ENCODE peak calls at places on chromosome 21, in seven cellular contexts. S, Q, C, I, A, X and V are unnamed samples.

GRCh38 chr21:43367296-43367695 is 59.6 kb downstream of the SIK1 start:
- DNase-seq in S (no peak), Q (peak), C (no peak), I (no peak), A (no peak), X (no peak), V (no peak)

GRCh38 chr21:31750843-31751242 is 18.9 kb upstream of the SCAF4 start:
- DNase-seq in S (no peak), Q (no peak), C (no peak), I (no peak), A (no peak), X (no peak), V (peak)

GRCh38 chr21:32994305-32994704 is 31.4 kb upstream of the OLIG2 start:
- DNase-seq in S (no peak), Q (peak), C (no peak), I (peak), A (peak), X (no peak), V (no peak)

GRCh38 chr21:43262427-43262826 is 93.6 kb downstream of the CRYAA start:
- DNase-seq in S (no peak), Q (no peak), C (no peak), I (no peak), A (no peak), X (no peak), V (no peak)

GRCh38 chr21:33488936-33489335 is 2.6 kb downstream of the DNAJC28 start:
- DNase-seq in S (no peak), Q (no peak), C (no peak), I (no peak), A (no peak), X (no peak), V (no peak)

GRCh38 chr21:33390479-33390878 is 12.7 kb upstream of the IFNGR2 start:
- DNase-seq in S (no peak), Q (no peak), C (no peak), I (no peak), A (no peak), X (no peak), V (no peak)

GRCh38 chr21:35190201-35190701 is 141.1 kb upstream of the RUNX1 start:
- DNase-seq in S (no peak), Q (no peak), C (no peak), I (no peak), A (no peak), X (no peak), V (peak)

GRCh38 chr21:34320006-34320405 is 43.8 kb upstream of the KCNE2 start:
- DNase-seq in S (no peak), Q (no peak), C (no peak), I (no peak), A (no peak), X (no peak), V (no peak)

GRCh38 chr21:19458295-19458694 is 1054.7 kb upstream of the TMPRSS15 start:
- DNase-seq in S (no peak), Q (no peak), C (no peak), I (no peak), A (no peak), X (no peak), V (no peak)

GRCh38 chr21:36207577-36208320 is 51.1 kb downstream of the DOP1B start:
- DNase-seq in S (no peak), Q (no peak), C (no peak), I (no peak), A (no peak), X (no peak), V (no peak)

GRCh38 chr21:33268736-33269441 is 2.7 kb downstream of the IL10RB start:
- DNase-seq in S (no peak), Q (no peak), C (peak), I (no peak), A (no peak), X (peak), V (peak)

GRCh38 chr21:36909901-36910561 is 56.4 kb downstream of the HLCS start:
- DNase-seq in S (no peak), Q (no peak), C (no peak), I (no peak), A (no peak), X (peak), V (peak)

GRCh38 chr21:36237441-36237840 is 80.8 kb downstream of the DOP1B start:
- DNase-seq in S (no peak), Q (no peak), C (no peak), I (no peak), A (no peak), X (no peak), V (no peak)

GRCh38 chr21:25465263-25465662 is 142.0 kb downstream of the MRPL39 start:
- DNase-seq in S (no peak), Q (no peak), C (no peak), I (no peak), A (no peak), X (no peak), V (no peak)

GRCh38 chr21:26849428-26850115 is 4.4 kb upstream of the ADAMTS1 start:
- DNase-seq in S (no peak), Q (peak), C (no peak), I (peak), A (peak), X (peak), V (peak)

GRCh38 chr21:33290441-33290840 is 24.3 kb downstream of the IL10RB start:
- DNase-seq in S (no peak), Q (no peak), C (no peak), I (no peak), A (no peak), X (no peak), V (no peak)

GRCh38 chr21:24045775-24046215 is 1561.5 kb downstream of the MRPL39 start:
- DNase-seq in S (peak), Q (peak), C (no peak), I (peak), A (peak), X (no peak), V (no peak)

GRCh38 chr21:35111531-35111930 is 62.4 kb upstream of the RUNX1 start:
- DNase-seq in S (no peak), Q (no peak), C (no peak), I (no peak), A (no peak), X (no peak), V (no peak)

GRCh38 chr21:31786164-31786920 is 54.4 kb upstream of the SCAF4 start:
- DNase-seq in S (no peak), Q (no peak), C (no peak), I (no peak), A (no peak), X (no peak), V (no peak)

GRCh38 chr21:21007606-21008005 is 9.4 kb downstream of the NCAM2 start:
- DNase-seq in S (no peak), Q (no peak), C (no peak), I (no peak), A (no peak), X (no peak), V (no peak)

GRCh38 chr21:26877015-26877414 is 31.8 kb upstream of the ADAMTS1 start:
- DNase-seq in S (no peak), Q (peak), C (no peak), I (no peak), A (no peak), X (no peak), V (no peak)

GRCh38 chr21:38455403-38455802 is 42.9 kb downstream of the ERG start:
- DNase-seq in S (no peak), Q (no peak), C (no peak), I (no peak), A (no peak), X (no peak), V (no peak)
- TF ChIP-seq YY1 in S (no peak), Q (no peak), C (no peak), I (no peak), A (no peak), X (no peak), V (no peak)

DNA sequence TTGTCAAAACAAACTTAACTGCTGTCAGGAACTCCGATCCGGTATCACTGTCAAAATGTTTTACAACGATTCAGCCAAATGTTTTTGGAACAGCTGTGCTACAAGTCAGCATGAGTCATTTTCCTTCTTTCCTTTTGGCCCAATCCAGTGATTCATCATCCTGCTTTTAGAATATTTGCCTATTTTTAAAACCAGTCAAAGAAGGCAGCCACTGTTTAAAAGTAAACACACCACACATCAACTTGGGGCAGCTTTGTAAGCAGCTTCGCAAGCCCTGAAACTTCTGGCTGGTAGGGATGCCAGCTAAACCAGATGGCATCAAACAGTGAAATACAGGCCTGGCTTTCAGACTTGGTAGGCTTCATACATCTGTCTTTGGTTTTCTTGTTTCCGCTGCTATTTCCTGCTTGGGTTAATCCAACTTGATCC is 14.9 kb downstream of the MAP3K7CL start:
- DNase-seq in S (no peak), Q (no peak), C (no peak), I (no peak), A (peak), X (peak), V (no peak)
- TF ChIP-seq YY1 in S (no peak), Q (peak), C (no peak), I (no peak), A (no peak), X (no peak), V (no peak)

DNA sequence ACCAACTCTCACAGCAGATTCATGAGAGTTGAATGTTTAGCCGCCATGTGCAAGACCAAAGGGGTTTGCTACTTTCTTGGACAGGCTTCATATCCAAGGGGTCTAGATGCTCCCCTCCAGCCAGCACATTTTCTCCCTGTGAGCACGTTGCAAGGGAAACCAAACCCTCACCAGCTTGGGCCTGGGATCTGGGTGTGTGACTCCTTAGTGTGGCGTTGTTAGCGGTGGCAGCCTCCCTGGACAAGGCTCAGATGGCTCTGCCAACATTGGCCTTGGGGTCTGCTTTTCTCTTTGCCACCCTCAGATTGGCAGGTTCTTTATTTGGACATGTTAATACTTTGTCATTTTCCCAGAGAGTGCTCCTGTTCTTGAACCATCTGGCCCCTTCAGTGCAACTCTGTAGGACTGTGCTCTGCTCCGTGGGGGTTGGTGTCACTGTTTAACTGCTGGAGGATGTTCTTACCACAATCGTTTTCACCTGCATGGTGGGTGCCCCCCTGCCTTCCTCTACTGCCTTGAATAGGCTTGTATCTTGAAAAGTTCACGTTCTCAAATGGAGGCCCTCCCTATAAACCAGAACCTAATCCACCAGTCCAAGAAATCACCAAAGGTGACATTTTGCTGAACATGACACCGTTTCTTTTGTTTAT is 13.4 kb downstream of the ABCG1 start:
- DNase-seq in S (no peak), Q (no peak), C (no peak), I (no peak), A (no peak), X (no peak), V (no peak)
- TF ChIP-seq YY1 in S (no peak), Q (no peak), C (no peak), I (no peak), A (no peak), X (no peak), V (no peak)

GRCh38 chr21:16608209-16608830 is 878.5 kb downstream of the USP25 start:
- DNase-seq in S (no peak), Q (no peak), C (no peak), I (no peak), A (no peak), X (peak), V (no peak)
- TF ChIP-seq YY1 in S (no peak), Q (no peak), C (no peak), I (no peak), A (no peak), X (no peak), V (no peak)

DNA sequence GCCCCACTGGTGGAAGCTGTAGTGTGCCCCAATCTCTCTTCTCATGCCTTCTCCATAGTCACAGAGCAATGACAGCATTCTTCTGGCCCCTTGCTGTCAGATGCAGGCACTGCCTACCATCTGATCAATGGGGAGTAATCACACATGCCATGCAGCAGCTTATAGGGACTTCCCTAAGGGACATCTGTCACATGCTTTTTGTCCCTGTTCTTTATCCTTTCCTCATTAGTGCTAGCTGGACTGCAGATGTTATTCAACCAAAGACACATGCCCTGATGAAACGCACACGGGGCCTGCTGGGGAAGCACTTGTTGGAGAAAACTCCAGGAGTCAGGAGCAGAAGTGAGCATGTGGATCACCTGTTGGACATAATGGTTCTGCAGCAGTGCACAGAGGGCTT is 108.7 kb downstream of the KCNJ15 start:
- DNase-seq in S (no peak), Q (no peak), C (no peak), I (no peak), A (no peak), X (no peak), V (no peak)
- TF ChIP-seq YY1 in S (no peak), Q (no peak), C (no peak), I (no peak), A (no peak), X (no peak), V (no peak)

GRCh38 chr21:44475266-44475665 is 20.0 kb downstream of the LRRC3 start:
- DNase-seq in S (no peak), Q (no peak), C (no peak), I (no peak), A (no peak), X (no peak), V (no peak)

GRCh38 chr21:44471341-44471740 is 16.0 kb downstream of the LRRC3 start:
- DNase-seq in S (no peak), Q (no peak), C (no peak), I (no peak), A (no peak), X (no peak), V (no peak)

GRCh38 chr21:44473915-44474555 is 18.7 kb downstream of the LRRC3 start:
- DNase-seq in S (no peak), Q (no peak), C (no peak), I (no peak), A (no peak), X (no peak), V (no peak)

GRCh38 chr21:44467859-44468195 is 12.5 kb downstream of the LRRC3 start:
- DNase-seq in S (no peak), Q (no peak), C (no peak), I (no peak), A (no peak), X (no peak), V (no peak)

GRCh38 chr21:44471996-44472395 is 16.7 kb downstream of the LRRC3 start:
- DNase-seq in S (no peak), Q (no peak), C (no peak), I (no peak), A (no peak), X (no peak), V (no peak)
- TF ChIP-seq YY1 in S (no peak), Q (no peak), C (no peak), I (no peak), A (no peak), X (no peak), V (no peak)